ENCODE peak calls at places on chromosomes 6 and 20, in five cellular contexts. One of them, this sample, is unnamed.

GRCh38 chr20:1800777-1801176 is 94.4 kb upstream of the SIRPA start:
- DNase-seq in HFF-Myc: no peak
- DNase-seq in LHCN-M2: peak
- DNase-seq in A549: peak
- DNase-seq in GM23338: no peak
- DNase-seq in this sample: no peak

GRCh38 chr20:47568019-47568418 is 66.3 kb downstream of the NCOA3 start:
- DNase-seq in HFF-Myc: peak
- DNase-seq in LHCN-M2: peak
- DNase-seq in A549: peak
- DNase-seq in GM23338: no peak
- DNase-seq in this sample: peak

GRCh38 chr20:4267242-4267641 is 251.9 kb upstream of the RNF24 start:
- DNase-seq in HFF-Myc: no peak
- DNase-seq in LHCN-M2: no peak
- DNase-seq in A549: no peak
- DNase-seq in GM23338: no peak
- DNase-seq in this sample: no peak

GRCh38 chr20:16583444-16583843 is 10.2 kb upstream of the KIF16B start:
- DNase-seq in HFF-Myc: no peak
- DNase-seq in LHCN-M2: no peak
- DNase-seq in A549: no peak
- DNase-seq in GM23338: no peak
- DNase-seq in this sample: no peak

GRCh38 chr20:21503345-21503744 is 10.5 kb downstream of the NKX2-2 start:
- DNase-seq in HFF-Myc: no peak
- DNase-seq in LHCN-M2: peak
- DNase-seq in A549: no peak
- DNase-seq in GM23338: no peak
- DNase-seq in this sample: no peak

GRCh38 chr20:34579936-34580587 is 21.5 kb downstream of the MAP1LC3A start:
- DNase-seq in HFF-Myc: no peak
- DNase-seq in LHCN-M2: peak
- DNase-seq in A549: no peak
- DNase-seq in GM23338: no peak
- DNase-seq in this sample: no peak

GRCh38 chr6:11969092-11969491 is 43.0 kb upstream of the HIVEP1 start:
- DNase-seq in HFF-Myc: no peak
- DNase-seq in LHCN-M2: no peak
- DNase-seq in A549: no peak
- DNase-seq in GM23338: no peak
- DNase-seq in this sample: no peak

GRCh38 chr6:157314705-157315321 is 8.5 kb downstream of the TMEM242 start:
- DNase-seq in HFF-Myc: peak
- DNase-seq in LHCN-M2: peak
- DNase-seq in A549: peak
- DNase-seq in GM23338: peak
- DNase-seq in this sample: peak

GRCh38 chr6:63521475-63522210 is 50.6 kb upstream of the LOC128125822 start:
- DNase-seq in HFF-Myc: no peak
- DNase-seq in LHCN-M2: no peak
- DNase-seq in A549: peak
- DNase-seq in GM23338: no peak
- DNase-seq in this sample: no peak

GRCh38 chr6:159267165-159267564 is 98.0 kb downstream of the FNDC1 start:
- DNase-seq in HFF-Myc: no peak
- DNase-seq in LHCN-M2: no peak
- DNase-seq in A549: no peak
- DNase-seq in GM23338: peak
- DNase-seq in this sample: no peak

GRCh38 chr20:58598271-58599015 is 52.6 kb upstream of the STX16 start:
- DNase-seq in HFF-Myc: peak
- DNase-seq in LHCN-M2: no peak
- DNase-seq in A549: no peak
- DNase-seq in GM23338: no peak
- DNase-seq in this sample: no peak

GRCh38 chr6:44053760-44054556 is 73.3 kb downstream of the MRPL14 start:
- DNase-seq in HFF-Myc: peak
- DNase-seq in LHCN-M2: peak
- DNase-seq in A549: no peak
- DNase-seq in GM23338: no peak
- DNase-seq in this sample: no peak

GRCh38 chr20:23659989-23660837 is 22.5 kb upstream of the CST3 start:
- DNase-seq in HFF-Myc: no peak
- DNase-seq in LHCN-M2: peak
- DNase-seq in A549: no peak
- DNase-seq in GM23338: no peak
- DNase-seq in this sample: no peak

GRCh38 chr20:50260480-50261221 is 70.0 kb downstream of the CEBPB start:
- DNase-seq in HFF-Myc: no peak
- DNase-seq in LHCN-M2: no peak
- DNase-seq in A549: no peak
- DNase-seq in GM23338: no peak
- DNase-seq in this sample: no peak

GRCh38 chr6:14682821-14683220 is 563.0 kb upstream of the JARID2 start:
- DNase-seq in HFF-Myc: no peak
- DNase-seq in LHCN-M2: peak
- DNase-seq in A549: no peak
- DNase-seq in GM23338: no peak
- DNase-seq in this sample: no peak

GRCh38 chr6:7471171-7471570 is 70.3 kb upstream of the DSP start:
- DNase-seq in HFF-Myc: no peak
- DNase-seq in LHCN-M2: no peak
- DNase-seq in A549: no peak
- DNase-seq in GM23338: no peak
- DNase-seq in this sample: no peak

GRCh38 chr20:1357921-1358671 is 29.2 kb upstream of the SDCBP2 start:
- DNase-seq in HFF-Myc: no peak
- DNase-seq in LHCN-M2: peak
- DNase-seq in A549: no peak
- DNase-seq in GM23338: no peak
- DNase-seq in this sample: no peak

GRCh38 chr6:24848461-24848860 is 49.7 kb upstream of the ARMH2 start:
- DNase-seq in HFF-Myc: no peak
- DNase-seq in LHCN-M2: no peak
- DNase-seq in A549: no peak
- DNase-seq in GM23338: no peak
- DNase-seq in this sample: no peak

GRCh38 chr20:57662028-57662312 is 41.7 kb upstream of the ZBP1 start:
- DNase-seq in HFF-Myc: no peak
- DNase-seq in LHCN-M2: no peak
- DNase-seq in A549: no peak
- DNase-seq in GM23338: no peak
- DNase-seq in this sample: no peak

GRCh38 chr20:17640875-17641378 is 41.1 kb downstream of the RRBP1 start:
- DNase-seq in HFF-Myc: no peak
- DNase-seq in LHCN-M2: no peak
- DNase-seq in A549: no peak
- DNase-seq in GM23338: no peak
- DNase-seq in this sample: no peak

GRCh38 chr6:37029249-37029959 is 23.9 kb downstream of the FGD2 start:
- DNase-seq in HFF-Myc: peak
- DNase-seq in LHCN-M2: peak
- DNase-seq in A549: peak
- DNase-seq in GM23338: peak
- DNase-seq in this sample: peak

GRCh38 chr6:158460602-158461092 is 99.2 kb upstream of the TMEM181 start:
- DNase-seq in HFF-Myc: peak
- DNase-seq in LHCN-M2: peak
- DNase-seq in A549: no peak
- DNase-seq in GM23338: no peak
- DNase-seq in this sample: no peak